ENCODE peak calls at places on chromosome 14, in four cellular contexts. X is psoas muscle; I is activated CD4-positive, CD25-positive, alpha-beta regulatory T cell; L is NCI-H345. M is an unnamed sample.

GRCh38 chr14:54177861-54178591 is 218.8 kb upstream of the CDKN3 start:
- DNase-seq in L (no peak), I (no peak), X (no peak), M (no peak)

GRCh38 chr14:68444449-68445168 is 348.3 kb downstream of the ZFP36L1 start:
- DNase-seq in X (no peak), L (no peak), I (no peak), M (no peak)

GRCh38 chr14:95156765-95157194 is 549 bp downstream of the DICER1 start:
- DNase-seq in L (no peak), I (peak; percentile 18), X (peak; percentile 72), M (peak; percentile 44)

GRCh38 chr14:63011609-63012008 is 33.6 kb downstream of the KCNH5 start:
- DNase-seq in X (no peak), L (no peak), I (no peak), M (no peak)

GRCh38 chr14:37150414-37150813 is 22.0 kb downstream of the SLC25A21 start:
- DNase-seq in X (no peak), I (no peak), L (peak; percentile 56), M (no peak)

GRCh38 chr14:25049559-25050493 is at the start of gene STXBP6:
- DNase-seq in I (no peak), X (peak; percentile 80), L (peak; percentile 74), M (no peak)

GRCh38 chr14:37616853-37617252 is 21.4 kb downstream of the TTC6 start:
- DNase-seq in I (no peak), L (no peak), X (no peak), M (no peak)

GRCh38 chr14:35403085-35403396 is 1.5 kb downstream of the NFKBIA start:
- DNase-seq in X (peak; percentile 82), L (no peak), I (no peak), M (no peak)

GRCh38 chr14:92400579-92401444 is 77.8 kb downstream of the SLC24A4 start:
- DNase-seq in I (no peak), L (no peak), X (no peak), M (no peak)

GRCh38 chr14:104647467-104648063 is 41.9 kb upstream of the INF2 start:
- DNase-seq in X (no peak), I (no peak), L (no peak), M (no peak)

GRCh38 chr14:69845050-69845581 is 34.1 kb upstream of the SMOC1 start:
- DNase-seq in L (no peak), X (no peak), I (no peak), M (no peak)

GRCh38 chr14:55045087-55045486 is 6.4 kb upstream of the MAPK1IP1L start:
- DNase-seq in X (no peak), I (no peak), L (no peak), M (no peak)

GRCh38 chr14:34003052-34003668 is 52.3 kb upstream of the EGLN3 start:
- DNase-seq in I (no peak), X (no peak), L (no peak), M (no peak)

GRCh38 chr14:104184911-104185499 is 46.6 kb downstream of the KIF26A start:
- DNase-seq in I (no peak), X (no peak), L (peak; percentile 33), M (no peak)

GRCh38 chr14:30034049-30034635 is 106.5 kb upstream of the PRKD1 start:
- DNase-seq in I (no peak), L (peak; percentile 90), X (no peak), M (no peak)

GRCh38 chr14:85853996-85854526 is 324.1 kb downstream of the FLRT2 start:
- DNase-seq in L (no peak), I (no peak), X (no peak), M (no peak)

GRCh38 chr14:59997966-59998365 is 78.0 kb downstream of the LRRC9 start:
- DNase-seq in L (no peak), I (no peak), X (no peak), M (no peak)

GRCh38 chr14:89117017-89117416 is 292.6 kb downstream of the TTC8 start:
- DNase-seq in I (no peak), L (no peak), X (no peak), M (no peak)

GRCh38 chr14:49687942-49688700 is at the start of gene POLE2:
- DNase-seq in X (peak; percentile 87), I (peak; percentile 48), L (peak; percentile 80), M (peak; percentile 53)

GRCh38 chr14:104082807-104083206 is 2.7 kb upstream of the ASPG start:
- DNase-seq in X (peak; percentile 67), I (no peak), L (peak; percentile 19), M (no peak)

GRCh38 chr14:100546051-100546443 is 41.2 kb downstream of the BEGAIN start:
- DNase-seq in I (no peak), L (no peak), X (no peak), M (no peak)

GRCh38 chr14:45698462-45699134 is 445.6 kb upstream of the MIS18BP1 start:
- DNase-seq in X (no peak), I (no peak), L (peak; percentile 74), M (no peak)

GRCh38 chr14:102645746-102646440 is 53.4 kb downstream of the RCOR1 start:
- DNase-seq in I (no peak), X (no peak), L (no peak), M (no peak)

GRCh38 chr14:93115920-93116675 is at the start of gene ITPK1:
- DNase-seq in I (peak; percentile 44), L (peak; percentile 68), X (peak; percentile 75), M (peak; percentile 21)

GRCh38 chr14:61640158-61640833 is 55.0 kb upstream of the HIF1A start:
- DNase-seq in X (no peak), L (no peak), I (no peak), M (no peak)

M was measured in central memory CD8-positive, alpha-beta T cell.